ENCODE peak calls at places on chromosomes 12 and 14, in seven cellular contexts. K, P, Y, O, S, Z and W are unnamed samples. For H3K36me3 and H3K4me1, the result is how much of the 10 kb centered on the place peaks cover.

GRCh38 chr14:100670017-100670974 is 56.4 kb upstream of the DLK1 start:
- DNase-seq in K (no peak), P (no peak), Y (no peak), O (no peak), S (no peak), Z (no peak), W (no peak)

GRCh38 chr12:27273114-27273513 is 29.0 kb downstream of the STK38L start:
- DNase-seq in K (no peak), P (no peak), Y (no peak), O (no peak), S (no peak), Z (no peak), W (no peak)

GRCh38 chr12:93080994-93081809 is 152.1 kb upstream of the EEA1 start:
- DNase-seq in K (no peak), P (no peak), Y (no peak), O (no peak), S (peak), Z (peak), W (no peak)

GRCh38 chr12:112017041-112017440 is 3.8 kb downstream of the ERP29 start:
- DNase-seq in K (no peak), P (no peak), Y (no peak), O (no peak), S (no peak), Z (no peak), W (no peak)

GRCh38 chr12:62955678-62956077 is 20.7 kb upstream of the PPM1H start:
- DNase-seq in K (no peak), P (no peak), Y (no peak), O (no peak), S (no peak), Z (no peak), W (no peak)

GRCh38 chr14:104507443-104507842 is 72.1 kb upstream of the C14orf180 start:
- DNase-seq in K (no peak), P (no peak), Y (no peak), O (no peak), S (no peak), Z (no peak), W (no peak)

GRCh38 chr12:124452576-124453391 is 114.6 kb downstream of the NCOR2 start:
- DNase-seq in K (no peak), P (no peak), Y (no peak), O (no peak), S (no peak), Z (no peak), W (no peak)

GRCh38 chr12:52022841-52023181 is 16.1 kb downstream of the TAMALIN start:
- DNase-seq in K (no peak), P (peak), Y (no peak), O (no peak), S (peak), Z (no peak), W (no peak)

GRCh38 chr14:104075530-104076151 is 9.9 kb upstream of the ASPG start:
- DNase-seq in K (no peak), P (no peak), Y (no peak), O (peak), S (peak), Z (no peak), W (no peak)

GRCh38 chr14:103056322-103057027 is 874 bp downstream of the CDC42BPB start:
- DNase-seq in K (no peak), P (peak), Y (peak), O (peak), S (peak), Z (peak), W (peak)

DNA sequence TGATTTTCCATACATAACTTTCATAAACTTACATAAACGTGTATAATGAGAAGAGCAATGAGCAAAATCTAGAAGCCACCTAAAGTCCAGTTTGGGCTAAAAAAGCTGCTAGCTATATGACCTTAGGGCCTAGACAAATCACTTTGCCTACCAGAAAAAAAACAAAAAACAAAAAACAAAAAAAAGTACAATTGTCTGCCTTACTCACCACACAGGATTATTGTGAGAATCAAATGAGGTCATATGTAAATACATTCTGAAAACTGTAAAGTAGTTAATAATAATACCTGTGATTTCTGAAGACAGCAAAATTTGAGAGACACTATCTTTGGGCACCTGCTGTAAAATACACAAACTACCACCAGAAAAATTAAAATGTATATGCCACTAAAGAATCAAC is 4.2 kb downstream of the ATP2B1 start:
- DNase-seq in K (no peak), P (no peak), Y (no peak), O (peak), S (no peak), Z (no peak), W (no peak)
- H3K36me3 ChIP-seq in K (under half), P (under half), Y (under half), O (under half), S (under half), Z (under half), W (under half)

GRCh38 chr14:71346685-71347084 is 439.4 kb downstream of the PCNX1 start:
- DNase-seq in K (no peak), P (no peak), Y (no peak), O (no peak), S (no peak), Z (no peak), W (no peak)
- H3K4me1 ChIP-seq in K (under half), P (under half), Y (under half), O (under half), S (under half), Z (under half), W (under half)

GRCh38 chr12:64445490-64445889 is 6.4 kb upstream of the TBK1 start:
- DNase-seq in K (no peak), P (no peak), Y (no peak), O (no peak), S (no peak), Z (no peak), W (no peak)
- H3K36me3 ChIP-seq in K (half or more), P (under half), Y (under half), O (half or more), S (half or more), Z (under half), W (under half)

GRCh38 chr14:61186341-61186740 is 94.8 kb downstream of the TMEM30B start:
- DNase-seq in K (no peak), P (no peak), Y (no peak), O (no peak), S (no peak), Z (no peak), W (no peak)
- H3K4me1 ChIP-seq in K (under half), P (under half), Y (under half), O (under half), S (under half), Z (under half), W (under half)

DNA sequence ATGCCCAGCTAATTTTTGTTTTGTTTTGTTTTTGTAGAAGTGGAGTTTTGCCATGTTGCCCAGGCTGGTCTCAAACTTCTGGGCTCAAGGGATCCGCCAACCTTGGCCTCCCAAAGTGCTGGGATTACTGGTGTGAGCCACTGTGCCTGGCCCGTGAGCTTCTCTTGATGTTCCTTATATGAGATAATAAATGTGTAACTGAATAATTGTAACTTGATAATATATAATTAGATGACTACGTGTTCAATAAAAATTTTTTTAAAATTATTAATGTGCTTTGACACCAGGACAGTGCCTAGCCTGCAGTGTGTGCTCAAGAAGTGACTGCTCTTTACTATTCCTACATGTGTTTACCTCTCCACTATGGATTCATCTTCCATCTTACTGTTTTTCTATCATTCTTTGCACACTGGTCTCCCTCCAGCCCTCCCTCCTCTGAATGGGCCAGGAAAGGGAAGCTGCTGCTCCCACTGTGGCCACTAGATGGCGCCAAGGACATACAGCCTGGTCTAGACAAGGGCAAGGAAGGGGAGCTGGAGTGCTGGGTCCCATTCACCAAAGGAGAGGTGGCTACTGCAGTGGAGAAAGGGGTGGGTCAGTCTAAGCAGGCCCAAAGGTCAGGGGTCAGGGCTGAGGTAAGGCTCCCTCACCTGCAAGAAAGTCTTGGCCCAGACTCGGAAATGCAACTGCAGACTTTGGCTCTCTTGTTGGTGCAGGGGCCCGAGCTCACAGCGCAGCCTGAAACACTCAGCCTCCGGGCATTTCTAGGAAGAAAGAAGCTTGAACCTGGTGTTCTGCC is 14.7 kb upstream of the ZNF385A start:
- DNase-seq in K (peak), P (peak), Y (peak), O (peak), S (peak), Z (peak), W (peak)
- H3K36me3 ChIP-seq in K (half or more), P (under half), Y (half or more), O (half or more), S (under half), Z (half or more), W (half or more)

DNA sequence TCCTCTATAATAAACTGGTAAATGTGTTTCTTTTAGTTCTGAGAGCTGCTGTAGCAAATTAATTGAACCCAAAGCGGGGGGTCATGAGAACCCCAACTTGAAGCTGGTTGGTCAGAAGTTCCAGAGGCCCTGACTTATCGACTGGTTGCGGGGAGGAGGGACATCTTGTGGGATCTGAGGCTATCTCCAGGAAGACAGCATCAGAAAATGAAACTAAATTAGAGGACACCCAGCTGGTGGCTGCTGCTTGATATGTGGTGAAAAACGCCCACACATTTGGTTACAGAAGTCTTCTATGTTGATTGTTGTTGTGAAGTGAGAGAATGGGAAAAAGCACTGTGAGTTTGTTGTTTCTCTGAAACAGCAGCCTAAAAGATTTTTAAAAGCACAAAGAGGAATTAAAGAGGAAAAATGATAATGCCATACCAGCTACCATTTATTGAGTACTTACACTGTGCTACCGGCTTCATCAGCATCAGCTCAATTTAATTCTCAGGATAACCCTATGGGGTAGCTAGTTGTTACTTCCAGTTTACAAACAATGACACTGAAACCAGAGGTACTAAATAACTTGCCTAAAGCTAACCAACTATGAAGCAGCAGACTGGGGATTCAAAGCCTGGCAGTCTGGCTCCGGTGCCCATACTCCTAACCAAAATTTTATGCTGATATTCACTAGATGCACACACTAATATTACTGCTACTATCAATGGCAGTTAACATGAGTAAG is 24.3 kb downstream of the DDX24 start:
- DNase-seq in K (no peak), P (no peak), Y (no peak), O (peak), S (no peak), Z (peak), W (peak)
- H3K4me1 ChIP-seq in K (under half), P (under half), Y (under half), O (under half), S (under half), Z (under half), W (under half)

GRCh38 chr12:105194947-105195346 is 41.0 kb downstream of the APPL2 start:
- DNase-seq in K (no peak), P (no peak), Y (no peak), O (no peak), S (no peak), Z (no peak), W (no peak)

GRCh38 chr12:105189293-105189692 is 46.7 kb downstream of the APPL2 start:
- DNase-seq in K (no peak), P (no peak), Y (no peak), O (no peak), S (no peak), Z (no peak), W (no peak)

GRCh38 chr12:105192624-105193225 is 43.2 kb downstream of the APPL2 start:
- DNase-seq in K (no peak), P (no peak), Y (no peak), O (no peak), S (no peak), Z (no peak), W (no peak)

GRCh38 chr12:105196090-105196489 is 39.9 kb downstream of the APPL2 start:
- DNase-seq in K (no peak), P (no peak), Y (no peak), O (no peak), S (no peak), Z (no peak), W (no peak)

DNA sequence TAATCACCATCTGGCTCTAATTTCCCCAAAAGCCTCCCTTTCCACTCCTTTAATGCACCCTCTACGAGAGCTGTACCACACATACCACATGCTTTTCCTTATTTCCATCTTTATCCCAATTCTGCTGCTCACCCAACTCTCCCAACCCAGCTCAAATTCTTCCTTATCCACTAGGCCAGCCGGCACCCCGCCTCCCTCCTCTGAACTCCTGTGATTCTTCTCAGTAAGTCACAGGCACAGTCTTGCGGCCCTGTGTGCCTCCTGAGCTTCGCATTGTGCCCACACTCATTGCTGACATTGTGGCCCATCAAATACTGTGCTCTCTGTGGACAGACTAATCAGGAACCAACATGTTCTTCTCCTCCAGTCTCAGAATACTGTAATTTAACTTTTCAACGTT is 45.4 kb downstream of the APPL2 start:
- DNase-seq in K (no peak), P (no peak), Y (no peak), O (no peak), S (no peak), Z (no peak), W (no peak)
- H3K36me3 ChIP-seq in K (half or more), P (under half), Y (half or more), O (half or more), S (under half), Z (under half), W (half or more)